ENCODE peak calls at places on chromosomes 3 and 15, in five cellular contexts. W, C, R, V and G are unnamed samples.

GRCh38 chr3:114154321-114154821 is 24.5 kb downstream of the DRD3 start:
- DNase-seq in W (no peak), C (no peak), R (no peak), V (no peak), G (no peak)

GRCh38 chr15:47743886-47744285 is 26.6 kb downstream of the SEMA6D start:
- DNase-seq in W (no peak), C (no peak), R (no peak), V (no peak), G (no peak)

GRCh38 chr3:2535206-2535605 is 436.5 kb downstream of the CNTN4 start:
- DNase-seq in W (no peak), C (no peak), R (no peak), V (no peak), G (no peak)

GRCh38 chr15:63085289-63085688 is 36.4 kb upstream of the LACTB start:
- DNase-seq in W (no peak), C (no peak), R (no peak), V (no peak), G (no peak)

GRCh38 chr15:65204236-65204930 is 6.9 kb downstream of the CILP start:
- DNase-seq in W (no peak), C (no peak), R (no peak), V (no peak), G (no peak)

GRCh38 chr3:189622629-189623028 is 8.6 kb upstream of the TP63 start:
- DNase-seq in W (no peak), C (no peak), R (no peak), V (no peak), G (no peak)

GRCh38 chr15:37059051-37059450 is 41.3 kb downstream of the MEIS2 start:
- DNase-seq in W (no peak), C (no peak), R (no peak), V (no peak), G (peak)

GRCh38 chr3:96813134-96813819 is 1.1 kb upstream of the EPHA6 start:
- DNase-seq in W (peak), C (peak), R (no peak), V (no peak), G (peak)

GRCh38 chr3:160921020-160921635 is 165.1 kb downstream of the PPM1L start:
- DNase-seq in W (peak), C (peak), R (no peak), V (no peak), G (peak)

GRCh38 chr15:71678191-71678590 is 132.2 kb upstream of the NR2E3 start:
- DNase-seq in W (no peak), C (no peak), R (no peak), V (no peak), G (no peak)

GRCh38 chr3:50297896-50298725 is 1.1 kb downstream of the HYAL3 start:
- DNase-seq in W (no peak), C (no peak), R (no peak), V (no peak), G (no peak)

GRCh38 chr15:89492934-89493631 is 3.3 kb downstream of the RHCG start:
- DNase-seq in W (no peak), C (no peak), R (no peak), V (no peak), G (no peak)

GRCh38 chr15:51861557-51862350 is 32.3 kb downstream of the TMOD3 start:
- DNase-seq in W (no peak), C (no peak), R (peak), V (peak), G (no peak)

GRCh38 chr3:51798561-51798960 is 19.5 kb upstream of the IQCF6 start:
- DNase-seq in W (no peak), C (peak), R (no peak), V (no peak), G (no peak)

GRCh38 chr3:120475722-120476385 is 25.1 kb upstream of the FSTL1 start:
- DNase-seq in W (no peak), C (no peak), R (no peak), V (no peak), G (no peak)

GRCh38 chr3:54969652-54970051 is 41.8 kb upstream of the LRTM1 start:
- DNase-seq in W (no peak), C (no peak), R (no peak), V (no peak), G (no peak)